ENCODE peak calls at places on chromosomes 2 and 18, in ten cellular contexts. F is progenitor cell of endocrine pancreas, P is K562, I is dorsolateral prefrontal cortex, M is hepatocyte, J is suprapubic skin, D is mesothelial cell of epicardium, T is fibroblast of pulmonary artery, W is colonic mucosa, V is HFF-Myc. O is an unnamed sample.

GRCh38 chr2:11257983-11258382 is 86.5 kb downstream of the ROCK2 start:
- DNase-seq in F (no peak), P (no peak), I (no peak), M (no peak), J (no peak), D (no peak), T (no peak), W (no peak), V (no peak), O (no peak)

GRCh38 chr2:18787726-18788125 is 198.4 kb upstream of the NT5C1B start:
- DNase-seq in F (no peak), P (no peak), I (no peak), M (peak; percentile 8), J (no peak), D (no peak), T (no peak), W (no peak), V (no peak), O (no peak)

GRCh38 chr2:143668236-143668635 is 539.0 kb downstream of the ARHGAP15 start:
- DNase-seq in F (no peak), P (no peak), I (no peak), M (no peak), J (no peak), D (no peak), T (no peak), W (no peak), V (no peak), O (no peak)

GRCh38 chr2:63594622-63595021 is 5.9 kb downstream of the MDH1 start:
- DNase-seq in F (no peak), P (no peak), I (no peak), M (no peak), J (no peak), D (no peak), T (no peak), W (no peak), V (no peak), O (no peak)

GRCh38 chr2:182952741-182953450 is 85.4 kb downstream of the NCKAP1 start:
- DNase-seq in F (no peak), P (no peak), I (no peak), M (no peak), J (no peak), D (no peak), T (peak; percentile 71), W (no peak), V (no peak), O (no peak)

GRCh38 chr18:70454705-70455322 is 166.0 kb downstream of the SOCS6 start:
- DNase-seq in F (peak; percentile 32), P (peak; percentile 46), I (no peak), M (peak; percentile 82), J (no peak), D (no peak), T (peak; percentile 82), W (peak; percentile 59), V (peak; percentile 46), O (peak; percentile 30)

GRCh38 chr18:74682998-74683311 is 85.3 kb downstream of the ZNF407 start:
- DNase-seq in F (no peak), P (no peak), I (no peak), M (peak; percentile 22), J (no peak), D (no peak), T (no peak), W (no peak), V (peak; percentile 82), O (no peak)

GRCh38 chr2:123696799-123697410 is 328.2 kb upstream of the CNTNAP5 start:
- DNase-seq in F (no peak), P (no peak), I (no peak), M (no peak), J (no peak), D (no peak), T (no peak), W (no peak), V (no peak), O (no peak)

GRCh38 chr2:47785986-47786385 is 3.0 kb downstream of the MSH6 start:
- DNase-seq in F (no peak), P (no peak), I (no peak), M (no peak), J (no peak), D (no peak), T (no peak), W (no peak), V (no peak), O (no peak)

GRCh38 chr2:241612156-241613017 is 24.6 kb downstream of the THAP4 start:
- DNase-seq in F (no peak), P (no peak), I (peak; percentile 24), M (no peak), J (no peak), D (no peak), T (peak; percentile 24), W (no peak), V (no peak), O (no peak)

GRCh38 chr18:427005-427404 is 73.5 kb downstream of the COLEC12 start:
- DNase-seq in F (no peak), P (no peak), I (no peak), M (peak; percentile 18), J (no peak), D (no peak), T (peak; percentile 58), W (no peak), V (no peak), O (no peak)

GRCh38 chr2:72576459-72576858 is 249.4 kb downstream of the EXOC6B start:
- DNase-seq in F (no peak), P (no peak), I (no peak), M (no peak), J (no peak), D (no peak), T (peak; percentile 37), W (no peak), V (no peak), O (no peak)

GRCh38 chr2:28271231-28271913 is 121.3 kb upstream of the FOSL2 start:
- DNase-seq in F (no peak), P (no peak), I (no peak), M (no peak), J (no peak), D (no peak), T (no peak), W (no peak), V (no peak), O (no peak)

GRCh38 chr18:50298443-50299284 is 11.2 kb upstream of the CXXC1 start:
- DNase-seq in F (no peak), P (no peak), I (no peak), M (no peak), J (no peak), D (no peak), T (no peak), W (no peak), V (no peak), O (no peak)

GRCh38 chr2:56123538-56123937 is 60.3 kb upstream of the CCDC85A start:
- DNase-seq in F (no peak), P (no peak), I (no peak), M (no peak), J (no peak), D (no peak), T (no peak), W (no peak), V (no peak), O (no peak)

GRCh38 chr2:240396623-240397541 is 38.6 kb upstream of the GPC1 start:
- DNase-seq in F (no peak), P (no peak), I (no peak), M (no peak), J (no peak), D (no peak), T (no peak), W (no peak), V (no peak), O (no peak)

GRCh38 chr2:47339745-47340541 is 63.0 kb upstream of the MSH2 start:
- DNase-seq in F (no peak), P (no peak), I (no peak), M (peak; percentile 60), J (no peak), D (no peak), T (peak; percentile 43), W (peak; percentile 68), V (no peak), O (no peak)

GRCh38 chr2:42035241-42035640 is 12.6 kb upstream of the PKDCC start:
- DNase-seq in F (no peak), P (no peak), I (no peak), M (no peak), J (no peak), D (no peak), T (no peak), W (no peak), V (peak; percentile 30), O (no peak)

GRCh38 chr2:109258376-109258775 is 129.4 kb downstream of the SH3RF3 start:
- DNase-seq in F (no peak), P (no peak), I (no peak), M (no peak), J (no peak), D (no peak), T (no peak), W (no peak), V (no peak), O (no peak)

DNA sequence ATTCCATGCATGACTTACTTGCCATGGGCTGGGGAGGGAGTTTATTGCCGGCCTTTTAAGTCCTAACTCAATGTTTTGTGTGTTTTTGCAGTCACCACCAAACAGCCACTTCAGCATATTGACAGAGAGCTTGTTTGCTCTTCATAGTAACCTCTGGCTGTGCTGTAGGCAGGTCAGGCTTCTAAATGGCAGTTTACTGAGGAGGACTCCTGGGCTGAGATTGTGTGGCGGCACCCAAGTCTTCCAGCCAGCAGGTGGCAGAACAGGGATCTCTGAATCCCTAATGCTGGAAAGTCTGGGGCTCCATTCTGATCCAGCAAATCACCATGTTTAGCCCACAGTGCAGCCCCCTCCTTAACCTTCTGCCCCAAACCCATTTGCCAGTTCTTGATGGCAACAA is 121.2 kb downstream of the CAPN13 start:
- DNase-seq in F (no peak), P (peak; percentile 33), I (no peak), M (peak; percentile 73), J (no peak), D (peak; percentile 21), T (no peak), W (no peak), V (no peak), O (peak; percentile 30)
- TF ChIP-seq CTCF in F (peak; percentile 60), P (peak; percentile 51), I (no peak), M (peak; percentile 47), J (no peak), D (no peak), T (peak; percentile 19), W (no peak), V (peak; percentile 43), O (peak; percentile 23)

GRCh38 chr2:60515751-60516226 is 37.7 kb downstream of the BCL11A start:
- DNase-seq in F (no peak), P (no peak), I (no peak), M (peak; percentile 64), J (no peak), D (no peak), T (peak; percentile 76), W (no peak), V (peak; percentile 66), O (no peak)
- TF ChIP-seq CTCF in F (no peak), P (no peak), I (no peak), M (no peak), J (no peak), D (no peak), T (peak; percentile 11), W (no peak), V (peak; percentile 33), O (no peak)

GRCh38 chr2:177717831-177718618 is 325.5 kb downstream of the AGPS start:
- DNase-seq in F (no peak), P (peak; percentile 27), I (no peak), M (no peak), J (no peak), D (no peak), T (no peak), W (no peak), V (no peak), O (no peak)
- TF ChIP-seq CTCF in F (peak; percentile 28), P (peak; percentile 45), I (peak; percentile 8), M (peak; percentile 25), J (no peak), D (no peak), T (peak; percentile 17), W (no peak), V (no peak), O (no peak)

GRCh38 chr2:101807242-101807641 is 109.7 kb downstream of the MAP4K4 start:
- DNase-seq in F (no peak), P (no peak), I (no peak), M (no peak), J (no peak), D (no peak), T (no peak), W (no peak), V (no peak), O (no peak)
- TF ChIP-seq CTCF in F (no peak), P (no peak), I (no peak), M (no peak), J (no peak), D (no peak), T (no peak), W (no peak), V (no peak), O (no peak)

O was measured in nephron progenitor cell.